ENCODE peak calls at places on chromosome 15, in nine cellular contexts. T, A, F, S, Z, K, L, W and P are unnamed samples. For H3K4me1, the result is how much of the 10 kb centered on the place peaks cover.

GRCh38 chr15:76576526-76577279 is 240.1 kb downstream of the ISL2 start:
- DNase-seq in K (peak), W (peak), S (peak), F (peak), T (no peak), Z (no peak), A (peak), L (peak), P (no peak)

GRCh38 chr15:81887913-81888312 is 157.9 kb downstream of the MEX3B start:
- DNase-seq in T (no peak), K (no peak), S (no peak), F (no peak), A (peak), Z (no peak), L (no peak), W (peak), P (no peak)

GRCh38 chr15:31344266-31344665 is 17.6 kb downstream of the KLF13 start:
- DNase-seq in K (peak), T (no peak), S (no peak), W (no peak), L (no peak), F (no peak), Z (no peak), A (no peak), P (peak)

GRCh38 chr15:85690546-85691226 is 104.0 kb downstream of the KLHL25 start:
- DNase-seq in K (no peak), A (no peak), T (no peak), Z (no peak), S (no peak), L (no peak), W (no peak), F (no peak), P (no peak)

GRCh38 chr15:28962851-28963710 is 77.3 kb downstream of the APBA2 start:
- DNase-seq in F (no peak), K (no peak), Z (no peak), W (no peak), S (no peak), A (no peak), L (no peak), T (no peak), P (no peak)

GRCh38 chr15:88431441-88431840 is 35.7 kb downstream of the MRPL46 start:
- DNase-seq in A (no peak), F (no peak), W (no peak), Z (no peak), K (no peak), T (no peak), L (no peak), S (no peak), P (no peak)

GRCh38 chr15:36924076-36924475 is 176.3 kb downstream of the MEIS2 start:
- DNase-seq in K (no peak), L (no peak), F (no peak), Z (peak), T (no peak), A (no peak), S (no peak), W (no peak), P (no peak)

GRCh38 chr15:29018406-29018805 is 132.6 kb downstream of the APBA2 start:
- DNase-seq in K (no peak), S (no peak), T (no peak), L (no peak), A (no peak), Z (no peak), F (no peak), W (no peak), P (no peak)

GRCh38 chr15:72844067-72844466 is 60.5 kb upstream of the ADPGK start:
- DNase-seq in W (no peak), L (no peak), T (no peak), A (no peak), Z (no peak), F (no peak), S (no peak), K (no peak), P (no peak)

GRCh38 chr15:44340410-44340809 is 51.9 kb downstream of the GOLM2 start:
- DNase-seq in F (no peak), T (no peak), Z (no peak), K (no peak), S (no peak), A (peak), W (peak), L (no peak), P (peak)

GRCh38 chr15:65811835-65812234 is 19.7 kb upstream of the DENND4A start:
- DNase-seq in F (no peak), K (no peak), A (no peak), T (no peak), S (no peak), L (no peak), Z (no peak), W (no peak), P (no peak)

GRCh38 chr15:70752142-70752754 is 11.1 kb downstream of the UACA start:
- DNase-seq in S (no peak), T (no peak), L (peak), F (peak), A (no peak), W (peak), K (no peak), Z (no peak), P (no peak)

GRCh38 chr15:29403778-29404177 is 134.2 kb upstream of the NSMCE3 start:
- DNase-seq in W (no peak), T (no peak), S (no peak), A (no peak), K (no peak), Z (no peak), F (no peak), L (no peak), P (no peak)

DNA sequence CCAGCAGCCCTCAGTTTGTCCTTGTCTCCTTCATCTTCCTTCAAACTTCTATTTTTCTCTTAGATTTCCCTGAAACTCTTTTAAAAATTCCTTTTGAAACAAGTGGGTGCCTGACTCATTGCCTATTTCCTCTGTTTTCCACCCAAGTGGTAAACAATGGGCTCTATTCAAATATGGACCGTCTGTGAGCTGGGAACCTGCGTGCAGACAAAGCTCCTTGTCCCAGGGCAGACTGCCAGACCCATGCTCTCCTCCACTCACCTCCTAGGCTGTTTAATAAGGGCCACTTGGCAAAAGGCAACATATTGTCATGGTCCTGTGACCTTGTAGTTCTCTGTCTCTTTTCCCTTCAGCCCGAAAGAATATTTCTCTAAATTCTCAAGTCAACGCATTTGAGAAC is 332.7 kb upstream of the THBS1 start:
- DNase-seq in F (no peak), A (peak), W (peak), T (no peak), Z (no peak), L (peak), K (peak), S (no peak), P (no peak)
- H3K4me3 ChIP-seq in F (no peak), A (no peak), W (no peak), T (no peak), Z (no peak), L (no peak), K (no peak), S (no peak), P (no peak)

DNA sequence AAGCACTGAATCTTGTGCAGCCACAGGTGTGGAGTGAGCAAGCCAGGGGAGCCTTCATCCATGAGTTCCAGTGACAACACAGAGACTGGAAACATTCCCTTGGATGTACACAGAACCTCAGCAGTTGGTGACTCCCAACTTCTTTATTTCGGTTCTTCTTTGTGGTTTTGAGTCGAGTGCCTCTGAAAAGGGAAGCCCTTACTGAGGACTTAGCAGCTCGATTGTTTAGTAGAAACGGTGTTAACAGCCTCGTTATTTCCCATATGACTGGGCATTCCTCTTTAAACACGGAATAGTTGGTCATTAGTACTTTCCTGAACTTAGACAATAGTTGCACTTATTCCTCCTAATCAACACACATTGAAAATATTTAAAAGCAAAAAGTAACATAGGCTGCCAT is 7.7 kb downstream of the SLCO3A1 start:
- DNase-seq in F (no peak), L (no peak), A (no peak), T (no peak), K (no peak), Z (no peak), S (no peak), W (no peak), P (no peak)
- TF ChIP-seq CTCF in F (no peak), L (no peak), A (no peak), T (no peak), K (no peak), Z (no peak), S (no peak), W (no peak), P (no peak)

GRCh38 chr15:74396146-74396438 is 28.6 kb upstream of the CYP11A1 start:
- DNase-seq in L (no peak), Z (no peak), A (no peak), F (no peak), S (no peak), W (no peak), K (no peak), T (no peak), P (no peak)
- H3K4me1 ChIP-seq in L (under half), Z (under half), A (under half), F (under half), S (under half), W (under half), K (under half), T (half or more), P (under half)

DNA sequence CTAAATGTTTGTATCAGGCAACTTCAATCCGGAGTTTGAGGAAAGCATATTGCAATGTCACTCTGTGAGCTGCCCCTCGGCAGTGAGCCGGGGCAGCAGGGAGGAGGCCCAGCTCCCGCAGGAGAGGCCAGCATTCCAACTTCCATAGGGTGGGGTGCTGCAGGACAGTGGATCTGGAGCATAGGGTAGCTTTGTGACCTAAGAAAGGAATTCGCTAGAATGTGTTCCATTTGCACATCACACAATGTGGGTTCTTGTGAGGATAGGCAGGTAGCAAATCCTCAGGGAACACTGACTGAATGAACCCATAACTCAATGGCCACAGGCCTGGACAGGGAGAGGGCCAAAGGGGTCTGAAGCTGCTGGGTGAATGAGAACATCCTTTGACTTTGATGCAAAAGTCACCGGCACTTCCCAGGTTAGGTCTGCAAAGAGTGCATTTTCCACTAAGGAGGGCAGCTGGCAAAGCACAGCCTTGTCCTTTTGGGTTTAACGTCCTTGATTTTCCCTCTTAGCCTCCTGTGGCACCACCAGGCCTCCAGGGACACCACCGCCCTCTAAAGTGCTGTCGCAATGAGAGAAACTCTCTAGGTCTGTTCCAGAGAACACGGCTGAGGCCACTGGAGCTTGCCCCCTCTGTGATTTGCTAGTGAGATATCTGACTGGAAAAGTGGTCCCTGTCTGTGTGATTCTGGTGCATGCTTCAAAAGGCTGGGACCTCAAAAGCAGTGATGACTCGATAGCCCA is 36.2 kb downstream of the GABRB3 start:
- DNase-seq in F (no peak), K (no peak), A (no peak), T (no peak), W (no peak), Z (peak), S (no peak), L (no peak), P (no peak)
- H3K4me3 ChIP-seq in F (no peak), K (no peak), A (no peak), T (no peak), W (no peak), Z (no peak), S (no peak), L (no peak), P (no peak)

DNA sequence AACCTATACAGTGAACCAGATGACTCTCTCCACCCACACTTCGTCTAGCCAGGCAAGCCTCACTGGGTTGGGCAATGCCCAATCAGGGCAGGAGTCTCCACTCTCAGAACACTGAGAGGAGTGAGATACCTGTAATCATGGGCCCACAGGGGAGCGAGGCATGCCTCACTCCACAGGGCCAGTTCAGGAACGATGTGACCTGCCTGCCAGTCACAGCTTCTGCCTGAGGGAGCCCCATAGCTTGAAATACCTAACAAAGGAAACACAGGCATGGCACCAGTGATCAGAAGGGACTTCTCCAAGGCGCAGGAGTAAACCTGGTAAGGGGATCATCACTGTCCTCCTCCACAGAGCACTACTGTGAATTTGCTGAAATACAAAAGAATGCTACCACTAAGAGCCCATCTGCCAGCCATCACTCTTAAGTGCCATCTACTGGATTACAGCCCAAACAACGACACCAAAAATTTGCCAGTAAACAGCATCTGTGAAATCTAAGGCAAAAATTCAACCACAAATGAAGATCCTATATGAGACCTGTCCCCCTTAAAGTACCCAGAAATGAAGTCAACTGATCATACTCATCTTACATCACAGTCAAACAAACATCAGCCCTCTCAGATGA is 689.9 kb upstream of the SEMA6D start:
- DNase-seq in T (no peak), A (no peak), F (no peak), K (no peak), W (no peak), S (no peak), Z (no peak), L (no peak), P (no peak)
- TF ChIP-seq CTCF in T (no peak), A (no peak), F (no peak), K (no peak), W (no peak), S (no peak), Z (peak), L (no peak), P (no peak)

DNA sequence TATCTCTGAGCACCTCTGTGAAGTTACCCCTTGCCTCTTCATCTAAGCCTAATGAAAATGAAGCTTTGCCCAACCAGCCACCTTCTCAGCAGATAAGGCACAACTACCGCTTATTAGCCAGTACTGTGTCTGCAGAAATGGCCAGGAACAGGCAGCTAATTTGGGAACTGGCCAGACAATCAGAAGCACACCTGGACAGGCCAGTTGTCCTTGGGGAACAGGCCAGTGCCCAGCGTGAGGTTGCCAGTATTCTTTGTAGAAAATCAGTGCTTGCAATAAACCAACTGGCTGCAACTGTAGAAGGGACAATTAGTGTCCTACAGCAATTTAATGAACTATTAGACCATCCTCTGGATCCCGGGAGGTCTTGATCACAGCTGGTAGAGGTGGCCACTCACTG is 10.4 kb upstream of the TMEM87A start:
- DNase-seq in F (no peak), A (no peak), K (peak), T (no peak), L (no peak), Z (no peak), S (peak), W (no peak), P (no peak)
- H3K4me1 ChIP-seq in F (under half), A (under half), K (under half), T (under half), L (under half), Z (under half), S (under half), W (under half), P (under half)

GRCh38 chr15:54312528-54312927 is 334.3 kb downstream of the UNC13C start:
- DNase-seq in T (no peak), S (no peak), F (no peak), Z (no peak), W (no peak), K (no peak), A (no peak), L (no peak), P (no peak)

GRCh38 chr15:54307252-54307902 is 329.1 kb downstream of the UNC13C start:
- DNase-seq in L (no peak), T (no peak), S (no peak), A (no peak), Z (no peak), F (no peak), K (no peak), W (no peak), P (no peak)

GRCh38 chr15:54304321-54304720 is 326.1 kb downstream of the UNC13C start:
- DNase-seq in T (no peak), Z (no peak), L (no peak), K (no peak), W (peak), S (no peak), F (no peak), A (no peak), P (no peak)

GRCh38 chr15:54305138-54305537 is 326.9 kb downstream of the UNC13C start:
- DNase-seq in K (no peak), F (no peak), L (no peak), W (no peak), T (no peak), S (no peak), Z (no peak), A (no peak), P (no peak)

GRCh38 chr15:54307926-54308325 is 329.7 kb downstream of the UNC13C start:
- DNase-seq in Z (no peak), S (no peak), T (no peak), A (no peak), K (no peak), F (no peak), L (no peak), W (no peak), P (no peak)
- H3K4me3 ChIP-seq in Z (no peak), S (no peak), T (no peak), A (no peak), K (no peak), F (no peak), L (no peak), W (no peak), P (no peak)

DNA sequence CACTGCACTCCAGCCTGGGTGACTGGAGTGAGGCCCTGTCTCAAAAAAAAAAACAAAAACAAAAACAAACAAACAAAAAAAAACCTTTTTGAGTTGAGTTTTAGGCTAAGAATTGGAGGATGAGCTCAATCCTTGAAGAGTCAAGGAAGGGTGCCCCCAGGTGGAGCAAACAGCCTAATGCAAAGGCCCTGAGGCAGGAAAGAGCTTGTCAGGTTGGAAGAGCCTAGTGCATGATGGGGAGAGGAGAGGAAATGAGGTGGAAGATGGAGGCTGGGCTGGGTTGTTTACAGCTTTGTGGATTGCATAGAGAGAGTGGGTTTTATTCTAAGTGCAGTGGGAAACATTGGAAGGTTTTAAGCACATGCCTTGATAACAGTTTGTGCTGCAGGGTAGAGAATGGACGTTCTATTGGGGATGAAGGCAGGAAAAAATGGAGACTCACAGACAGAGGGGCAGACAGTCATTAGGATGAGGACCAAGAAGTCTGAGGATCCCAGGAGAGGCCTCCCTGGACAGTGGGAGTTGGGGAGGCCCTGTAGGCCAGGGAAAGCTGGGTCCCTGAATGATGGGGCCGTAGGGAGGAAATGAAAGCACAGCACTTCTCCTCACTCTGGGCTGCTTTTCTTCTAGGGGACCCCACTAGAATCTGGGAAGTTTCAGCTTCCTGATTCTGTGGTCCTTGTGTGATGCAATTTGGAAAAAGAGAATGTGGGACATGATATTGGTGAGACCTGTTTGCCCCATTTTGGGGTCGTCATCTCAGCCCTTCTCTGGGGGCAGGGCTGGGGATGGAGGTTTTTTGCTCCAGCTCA is 1.9 kb upstream of the SNX22 start:
- DNase-seq in W (peak), Z (no peak), T (no peak), K (no peak), A (no peak), S (peak), F (no peak), L (no peak), P (no peak)
- TF ChIP-seq CTCF in W (peak), Z (peak), T (peak), K (no peak), A (peak), S (no peak), F (no peak), L (no peak), P (no peak)

DNA sequence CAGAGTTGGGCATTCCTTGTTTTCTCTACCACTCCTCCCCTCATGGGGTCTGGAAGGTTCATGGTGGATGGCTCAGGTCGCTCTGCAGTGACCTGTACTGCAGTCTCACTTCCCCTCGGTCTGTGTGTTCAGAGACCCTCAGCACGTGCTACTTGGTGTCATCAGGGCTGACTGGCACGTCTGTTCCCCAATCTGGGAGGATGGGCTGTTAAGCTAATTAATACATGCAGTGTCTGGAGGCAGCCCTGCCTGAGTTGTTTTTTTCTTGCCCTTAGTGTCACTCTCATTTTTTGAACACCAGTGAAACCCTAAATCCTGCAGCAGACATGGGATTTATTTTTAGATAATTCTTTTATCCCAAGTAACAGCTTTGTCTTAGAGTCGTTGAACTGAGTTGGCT is 64.6 kb downstream of the ARNT2 start:
- DNase-seq in W (no peak), K (no peak), Z (no peak), L (no peak), F (no peak), A (no peak), T (no peak), S (no peak), P (no peak)
- H3K4me1 ChIP-seq in W (under half), K (under half), Z (under half), L (under half), F (under half), A (under half), T (under half), S (under half), P (under half)